ENCODE peak calls at places on chromosomes 7 and 10, in four cellular contexts. R, V, C and W are unnamed samples.

GRCh38 chr7:50780436-50780835 is 2.3 kb downstream of the GRB10 start:
- DNase-seq in R (no peak), V (no peak), C (no peak), W (no peak)

GRCh38 chr10:31961675-31962074 is 33.0 kb upstream of the ARHGAP12 start:
- DNase-seq in R (no peak), V (no peak), C (no peak), W (peak; percentile 24)

GRCh38 chr7:53315986-53316385 is 280.6 kb downstream of the POM121L12 start:
- DNase-seq in R (peak; percentile 41), V (no peak), C (no peak), W (no peak)

GRCh38 chr7:138885383-138886147 is 87.6 kb upstream of the ATP6V0A4 start:
- DNase-seq in R (no peak), V (no peak), C (no peak), W (no peak)

GRCh38 chr7:4889682-4890081 is 6.2 kb upstream of the RADIL start:
- DNase-seq in R (no peak), V (no peak), C (no peak), W (no peak)

GRCh38 chr7:132783824-132784223 is 207.6 kb upstream of the PLXNA4 start:
- DNase-seq in R (no peak), V (no peak), C (no peak), W (peak; percentile 60)

GRCh38 chr10:23493711-23494110 is 54.8 kb downstream of the OTUD1 start:
- DNase-seq in R (no peak), V (no peak), C (no peak), W (no peak)

GRCh38 chr10:31604141-31604540 is 285.1 kb downstream of the ZEB1 start:
- DNase-seq in R (no peak), V (peak; percentile 20), C (no peak), W (no peak)

GRCh38 chr10:92480422-92480821 is 93.5 kb downstream of the IDE start:
- DNase-seq in R (no peak), V (no peak), C (no peak), W (no peak)

GRCh38 chr7:112981966-112982365 is 104.7 kb downstream of the GPR85 start:
- DNase-seq in R (no peak), V (no peak), C (no peak), W (no peak)

GRCh38 chr10:17123961-17124360 is 5.7 kb downstream of the CUBN start:
- DNase-seq in R (no peak), V (no peak), C (no peak), W (no peak)

GRCh38 chr7:25391295-25391861 is 163.1 kb upstream of the NPVF start:
- DNase-seq in R (no peak), V (no peak), C (no peak), W (no peak)

GRCh38 chr7:138001529-138002095 is at the start of gene CREB3L2:
- DNase-seq in R (peak; percentile 54), V (peak; percentile 74), C (peak; percentile 67), W (no peak)

GRCh38 chr7:35259555-35259954 is 5.7 kb upstream of the TBX20 start:
- DNase-seq in R (no peak), V (no peak), C (no peak), W (no peak)

GRCh38 chr10:5480162-5480931 is 19.0 kb downstream of the CALML5 start:
- DNase-seq in R (no peak), V (no peak), C (no peak), W (no peak)

GRCh38 chr7:121797283-121798037 is 75.5 kb upstream of the PTPRZ1 start:
- DNase-seq in R (no peak), V (no peak), C (no peak), W (no peak)

GRCh38 chr7:122942059-122942458 is 53.4 kb downstream of the TAS2R16 start:
- DNase-seq in R (no peak), V (no peak), C (no peak), W (no peak)

GRCh38 chr7:82345886-82346285 is 97.7 kb downstream of the CACNA2D1 start:
- DNase-seq in R (no peak), V (no peak), C (no peak), W (no peak)

GRCh38 chr10:132963430-132963960 is 21.1 kb upstream of the CFAP46 start:
- DNase-seq in R (no peak), V (no peak), C (no peak), W (no peak)

GRCh38 chr7:14507617-14508016 is 394.9 kb downstream of the DGKB start:
- DNase-seq in R (peak; percentile 16), V (peak; percentile 14), C (peak; percentile 33), W (peak; percentile 19)

GRCh38 chr7:12358694-12359093 is 45.0 kb downstream of the VWDE start:
- DNase-seq in R (no peak), V (no peak), C (no peak), W (no peak)

GRCh38 chr7:148699772-148700629 is 1.3 kb downstream of the CUL1 start:
- DNase-seq in R (no peak), V (no peak), C (no peak), W (no peak)

GRCh38 chr7:40827217-40828085 is 692.6 kb downstream of the SUGCT start:
- DNase-seq in R (no peak), V (no peak), C (no peak), W (no peak)

GRCh38 chr10:72332423-72333110 is 22.2 kb downstream of the DNAJB12 start:
- DNase-seq in R (no peak), V (peak; percentile 29), C (no peak), W (no peak)

GRCh38 chr10:72330059-72330426 is 24.7 kb downstream of the DNAJB12 start:
- DNase-seq in R (no peak), V (no peak), C (no peak), W (no peak)

GRCh38 chr10:72333111-72334012 is 21.4 kb downstream of the DNAJB12 start:
- DNase-seq in R (no peak), V (peak; percentile 23), C (no peak), W (no peak)

GRCh38 chr10:72329290-72330058 is 25.2 kb downstream of the DNAJB12 start:
- DNase-seq in R (no peak), V (peak; percentile 45), C (peak; percentile 66), W (no peak)

GRCh38 chr10:72331575-72332422 is 22.9 kb downstream of the DNAJB12 start:
- DNase-seq in R (peak; percentile 87), V (peak; percentile 97), C (peak; percentile 91), W (peak; percentile 68)
- TF ChIP-seq POLR2A in R (no peak), V (peak; percentile 36), C (no peak), W (no peak)

GRCh38 chr10:79060641-79061255 is 8.0 kb upstream of the ZMIZ1 start:
- DNase-seq in R (no peak), V (peak; percentile 2), C (peak; percentile 17), W (no peak)

GRCh38 chr10:79058899-79059771 is 9.6 kb upstream of the ZMIZ1 start:
- DNase-seq in R (no peak), V (peak; percentile 3), C (peak; percentile 87), W (no peak)

GRCh38 chr10:79057481-79058275 is 11.1 kb upstream of the ZMIZ1 start:
- DNase-seq in R (no peak), V (peak; percentile 2), C (peak; percentile 23), W (no peak)

GRCh38 chr10:79061441-79062315 is 7.1 kb upstream of the ZMIZ1 start:
- DNase-seq in R (no peak), V (peak; percentile 5), C (peak; percentile 24), W (no peak)

GRCh38 chr10:79059859-79060379 is 8.8 kb upstream of the ZMIZ1 start:
- DNase-seq in R (no peak), V (peak; percentile 7), C (peak; percentile 88), W (no peak)
- TF ChIP-seq POLR2A in R (no peak), V (no peak), C (no peak), W (no peak)

DNA sequence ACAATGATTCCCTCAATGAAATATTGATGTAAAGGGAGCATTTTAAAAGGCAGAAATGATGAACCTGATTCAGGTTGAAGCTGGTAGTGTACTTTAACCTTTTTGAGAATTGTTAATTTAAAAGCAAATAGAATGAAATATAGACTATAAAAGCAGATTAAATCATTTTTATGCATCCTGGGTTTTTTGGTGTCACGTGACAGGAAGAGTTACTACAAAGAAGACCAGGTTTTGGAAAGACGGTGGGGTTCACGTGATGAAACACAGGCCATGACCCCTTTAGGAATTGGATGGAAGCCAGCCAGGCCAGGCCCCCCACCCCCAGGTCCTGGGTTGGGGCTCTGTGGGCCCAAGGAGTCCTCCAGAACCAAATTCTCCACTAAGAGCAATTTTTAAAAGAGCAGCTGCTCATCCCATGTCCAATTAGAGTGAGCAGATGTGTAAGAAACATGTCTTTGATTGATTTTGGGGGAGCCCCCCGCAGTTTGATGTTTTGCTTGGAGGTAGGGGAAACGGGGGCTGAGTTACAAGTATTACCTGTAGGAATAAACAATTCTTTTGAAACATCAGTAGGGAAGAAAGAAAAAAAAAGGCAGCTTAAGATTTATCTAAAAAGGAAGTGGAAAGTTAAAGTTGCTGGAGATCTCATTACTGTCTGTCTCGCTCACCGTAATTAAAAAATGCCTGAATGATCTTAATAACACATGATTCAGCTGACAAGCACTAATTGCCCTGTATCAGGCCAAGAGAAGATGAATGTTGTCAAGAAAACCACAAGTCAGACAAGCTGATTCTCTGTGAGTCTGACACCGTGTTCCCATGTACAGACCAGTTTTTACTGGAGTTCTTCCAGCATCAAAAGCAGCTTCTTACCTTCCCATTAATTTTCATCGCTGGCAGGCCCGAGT is 63.4 kb downstream of the CUX1 start:
- DNase-seq in R (no peak), V (no peak), C (peak; percentile 37), W (no peak)
- TF ChIP-seq POLR2A in R (no peak), V (no peak), C (no peak), W (no peak)

GRCh38 chr7:105531797-105532671 is at the start of gene RINT1:
- DNase-seq in R (peak; percentile 90), V (peak; percentile 93), C (peak; percentile 94), W (peak; percentile 90)
- TF ChIP-seq POLR2A in R (no peak), V (peak; percentile 82), C (no peak), W (peak; percentile 99)

GRCh38 chr10:110569120-110569519 is 1.6 kb downstream of the SMC3 start:
- DNase-seq in R (no peak), V (no peak), C (no peak), W (no peak)

GRCh38 chr10:110569736-110570135 is 2.2 kb downstream of the SMC3 start:
- DNase-seq in R (no peak), V (no peak), C (no peak), W (no peak)

GRCh38 chr10:110566472-110567200 is 859 bp upstream of the SMC3 start:
- DNase-seq in R (no peak), V (no peak), C (no peak), W (no peak)

GRCh38 chr10:110568055-110568735 is 700 bp downstream of the SMC3 start:
- DNase-seq in R (peak; percentile 54), V (peak; percentile 39), C (peak; percentile 46), W (peak; percentile 28)

GRCh38 chr10:110567201-110568054 is at the start of gene SMC3:
- DNase-seq in R (peak; percentile 91), V (peak; percentile 93), C (peak; percentile 89), W (peak; percentile 76)
- TF ChIP-seq POLR2A in R (no peak), V (no peak), C (no peak), W (peak; percentile 92)